ENCODE peak calls at places on chromosome 16, in four cellular contexts. One of them, this sample, is unnamed. For H3K4me1, the result is how much of the 10 kb centered on the place peaks cover.

GRCh38 chr16:83742520-83742919 is 65.3 kb upstream of the HSBP1 start:
- DNase-seq in HCT116: no peak
- DNase-seq in colonic mucosa: no peak
- DNase-seq in H9: no peak
- DNase-seq in this sample: no peak

GRCh38 chr16:20307240-20307671 is 20.1 kb downstream of the GP2 start:
- DNase-seq in HCT116: no peak
- DNase-seq in colonic mucosa: no peak
- DNase-seq in H9: no peak
- DNase-seq in this sample: no peak

GRCh38 chr16:57376313-57376818 is 4.1 kb downstream of the CX3CL1 start:
- DNase-seq in HCT116: no peak
- DNase-seq in colonic mucosa: no peak
- DNase-seq in H9: no peak
- DNase-seq in this sample: no peak

GRCh38 chr16:49434733-49435132 is 61.1 kb downstream of the C16orf78 start:
- DNase-seq in HCT116: no peak
- DNase-seq in colonic mucosa: no peak
- DNase-seq in H9: no peak
- DNase-seq in this sample: no peak

GRCh38 chr16:82197540-82198240 is 27.7 kb upstream of the MPHOSPH6 start:
- DNase-seq in HCT116: no peak
- DNase-seq in colonic mucosa: no peak
- DNase-seq in H9: no peak
- DNase-seq in this sample: no peak

GRCh38 chr16:10485698-10486382 is 94.6 kb downstream of the EMP2 start:
- DNase-seq in HCT116: no peak
- DNase-seq in colonic mucosa: no peak
- DNase-seq in H9: no peak
- DNase-seq in this sample: no peak

GRCh38 chr16:11706180-11706742 is 36.4 kb downstream of the TXNDC11 start:
- DNase-seq in HCT116: no peak
- DNase-seq in colonic mucosa: no peak
- DNase-seq in H9: no peak
- DNase-seq in this sample: no peak

GRCh38 chr16:88948781-88949490 is 28.1 kb downstream of the CBFA2T3 start:
- DNase-seq in HCT116: no peak
- DNase-seq in colonic mucosa: no peak
- DNase-seq in H9: no peak
- DNase-seq in this sample: no peak

GRCh38 chr16:22191966-22192260 is 14.2 kb upstream of the EEF2K start:
- DNase-seq in HCT116: no peak
- DNase-seq in colonic mucosa: no peak
- DNase-seq in H9: no peak
- DNase-seq in this sample: no peak

GRCh38 chr16:1334739-1335138 is 1.3 kb downstream of the BAIAP3 start:
- DNase-seq in HCT116: no peak
- DNase-seq in colonic mucosa: no peak
- DNase-seq in H9: no peak
- DNase-seq in this sample: no peak

GRCh38 chr16:74111583-74111982 is 185.0 kb upstream of the PSMD7 start:
- DNase-seq in HCT116: no peak
- DNase-seq in colonic mucosa: no peak
- DNase-seq in H9: no peak
- DNase-seq in this sample: no peak

GRCh38 chr16:23504076-23504452 is 6.2 kb downstream of the GGA2 start:
- DNase-seq in HCT116: no peak
- DNase-seq in colonic mucosa: no peak
- DNase-seq in H9: no peak
- DNase-seq in this sample: no peak

GRCh38 chr16:4172070-4172469 is 55.8 kb upstream of the ADCY9 start:
- DNase-seq in HCT116: no peak
- DNase-seq in colonic mucosa: no peak
- DNase-seq in H9: no peak
- DNase-seq in this sample: no peak

GRCh38 chr16:49588729-49589384 is 215.3 kb downstream of the C16orf78 start:
- DNase-seq in HCT116: no peak
- DNase-seq in colonic mucosa: no peak
- DNase-seq in H9: peak
- DNase-seq in this sample: peak

GRCh38 chr16:12658506-12658905 is 145.2 kb downstream of the CPPED1 start:
- DNase-seq in HCT116: no peak
- DNase-seq in colonic mucosa: no peak
- DNase-seq in H9: no peak
- DNase-seq in this sample: no peak

GRCh38 chr16:65888201-65888600 is 478.3 kb upstream of the CDH5 start:
- DNase-seq in HCT116: no peak
- DNase-seq in colonic mucosa: no peak
- DNase-seq in H9: no peak
- DNase-seq in this sample: no peak

GRCh38 chr16:80994451-80994850 is 12.2 kb downstream of the CMC2 start:
- DNase-seq in HCT116: no peak
- DNase-seq in colonic mucosa: no peak
- DNase-seq in H9: no peak
- DNase-seq in this sample: no peak

GRCh38 chr16:22092143-22092933 is at the start of gene VWA3A:
- DNase-seq in HCT116: no peak
- DNase-seq in colonic mucosa: no peak
- DNase-seq in H9: peak
- DNase-seq in this sample: no peak

GRCh38 chr16:90048737-90049330 is 28.3 kb downstream of the PRDM7 start:
- DNase-seq in HCT116: no peak
- DNase-seq in colonic mucosa: no peak
- DNase-seq in H9: no peak
- DNase-seq in this sample: no peak

GRCh38 chr16:645852-646678 is 3.1 kb upstream of the WDR90 start:
- DNase-seq in HCT116: no peak
- DNase-seq in colonic mucosa: no peak
- DNase-seq in H9: no peak
- DNase-seq in this sample: no peak

GRCh38 chr16:17154981-17155380 is 315.8 kb downstream of the XYLT1 start:
- DNase-seq in HCT116: no peak
- DNase-seq in colonic mucosa: no peak
- DNase-seq in H9: no peak
- DNase-seq in this sample: no peak

GRCh38 chr16:70746040-70746707 is 54.8 kb downstream of the VAC14 start:
- DNase-seq in HCT116: peak
- DNase-seq in colonic mucosa: peak
- DNase-seq in H9: no peak
- DNase-seq in this sample: no peak

GRCh38 chr16:1078579-1079021 is 6.1 kb downstream of the SSTR5 start:
- DNase-seq in HCT116: no peak
- DNase-seq in colonic mucosa: peak
- DNase-seq in H9: no peak
- DNase-seq in this sample: no peak

GRCh38 chr16:10368984-10369551 is 16.8 kb upstream of the ATF7IP2 start:
- DNase-seq in HCT116: no peak
- DNase-seq in colonic mucosa: no peak
- DNase-seq in H9: peak
- DNase-seq in this sample: no peak

GRCh38 chr16:57501492-57501891 is 15.2 kb upstream of the DOK4 start:
- DNase-seq in HCT116: no peak
- DNase-seq in colonic mucosa: no peak
- DNase-seq in H9: no peak
- DNase-seq in this sample: no peak

GRCh38 chr16:83301966-83302365 is 505.8 kb upstream of the HSBP1 start:
- DNase-seq in HCT116: no peak
- DNase-seq in colonic mucosa: no peak
- DNase-seq in H9: no peak
- DNase-seq in this sample: no peak

GRCh38 chr16:546909-547770 is 13.1 kb upstream of the PRR35 start:
- DNase-seq in HCT116: no peak
- DNase-seq in colonic mucosa: peak
- DNase-seq in H9: peak
- DNase-seq in this sample: no peak

GRCh38 chr16:81366316-81366932 is 51.7 kb downstream of the GAN start:
- DNase-seq in HCT116: peak
- DNase-seq in colonic mucosa: no peak
- DNase-seq in H9: no peak
- DNase-seq in this sample: peak

GRCh38 chr16:83689385-83689831 is 118.4 kb upstream of the HSBP1 start:
- DNase-seq in HCT116: no peak
- DNase-seq in colonic mucosa: no peak
- DNase-seq in H9: no peak
- DNase-seq in this sample: no peak

GRCh38 chr16:83552193-83552592 is 255.6 kb upstream of the HSBP1 start:
- DNase-seq in HCT116: no peak
- DNase-seq in colonic mucosa: no peak
- DNase-seq in H9: no peak
- DNase-seq in this sample: no peak

GRCh38 chr16:2156849-2157224 is 1.3 kb downstream of the TRAF7 start:
- DNase-seq in HCT116: no peak
- DNase-seq in colonic mucosa: no peak
- DNase-seq in H9: no peak
- DNase-seq in this sample: no peak

GRCh38 chr16:27291722-27292240 is 22.0 kb upstream of the IL4R start:
- DNase-seq in HCT116: no peak
- DNase-seq in colonic mucosa: no peak
- DNase-seq in H9: no peak
- DNase-seq in this sample: no peak

GRCh38 chr16:27289669-27290068 is 21.1 kb upstream of the NSMCE1 start:
- DNase-seq in HCT116: no peak
- DNase-seq in colonic mucosa: no peak
- DNase-seq in H9: no peak
- DNase-seq in this sample: no peak

GRCh38 chr16:27291106-27291505 is 22.5 kb upstream of the NSMCE1 start:
- DNase-seq in HCT116: no peak
- DNase-seq in colonic mucosa: no peak
- DNase-seq in H9: no peak
- DNase-seq in this sample: no peak

GRCh38 chr16:27287887-27288286 is 19.3 kb upstream of the NSMCE1 start:
- DNase-seq in HCT116: no peak
- DNase-seq in colonic mucosa: no peak
- DNase-seq in H9: no peak
- DNase-seq in this sample: no peak

DNA sequence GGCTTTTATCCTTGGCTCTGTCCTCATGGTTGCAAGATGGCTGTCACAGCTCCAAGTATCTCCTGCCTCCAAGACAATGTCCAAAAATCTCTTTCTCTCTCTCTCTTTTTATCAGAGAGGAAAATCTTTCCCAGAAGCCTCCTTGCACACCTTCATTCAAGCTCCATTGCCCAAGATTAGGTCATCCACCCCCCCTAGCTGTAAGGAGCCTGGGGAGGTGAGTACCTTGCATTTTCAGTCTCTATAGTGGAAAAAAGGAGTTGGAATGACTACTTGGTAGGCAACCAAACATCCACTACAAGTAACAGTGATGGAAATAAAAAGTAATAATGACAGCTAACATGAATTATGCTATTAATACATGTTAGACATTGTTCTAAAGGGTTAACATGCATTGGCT is 22.0 kb upstream of the NSMCE1 start:
- DNase-seq in HCT116: no peak
- DNase-seq in colonic mucosa: no peak
- DNase-seq in H9: no peak
- DNase-seq in this sample: no peak
- H3K9ac ChIP-seq in HCT116: no peak
- H3K9ac ChIP-seq in colonic mucosa: no peak
- H3K9ac ChIP-seq in H9: no peak
- H3K9ac ChIP-seq in this sample: no peak

DNA sequence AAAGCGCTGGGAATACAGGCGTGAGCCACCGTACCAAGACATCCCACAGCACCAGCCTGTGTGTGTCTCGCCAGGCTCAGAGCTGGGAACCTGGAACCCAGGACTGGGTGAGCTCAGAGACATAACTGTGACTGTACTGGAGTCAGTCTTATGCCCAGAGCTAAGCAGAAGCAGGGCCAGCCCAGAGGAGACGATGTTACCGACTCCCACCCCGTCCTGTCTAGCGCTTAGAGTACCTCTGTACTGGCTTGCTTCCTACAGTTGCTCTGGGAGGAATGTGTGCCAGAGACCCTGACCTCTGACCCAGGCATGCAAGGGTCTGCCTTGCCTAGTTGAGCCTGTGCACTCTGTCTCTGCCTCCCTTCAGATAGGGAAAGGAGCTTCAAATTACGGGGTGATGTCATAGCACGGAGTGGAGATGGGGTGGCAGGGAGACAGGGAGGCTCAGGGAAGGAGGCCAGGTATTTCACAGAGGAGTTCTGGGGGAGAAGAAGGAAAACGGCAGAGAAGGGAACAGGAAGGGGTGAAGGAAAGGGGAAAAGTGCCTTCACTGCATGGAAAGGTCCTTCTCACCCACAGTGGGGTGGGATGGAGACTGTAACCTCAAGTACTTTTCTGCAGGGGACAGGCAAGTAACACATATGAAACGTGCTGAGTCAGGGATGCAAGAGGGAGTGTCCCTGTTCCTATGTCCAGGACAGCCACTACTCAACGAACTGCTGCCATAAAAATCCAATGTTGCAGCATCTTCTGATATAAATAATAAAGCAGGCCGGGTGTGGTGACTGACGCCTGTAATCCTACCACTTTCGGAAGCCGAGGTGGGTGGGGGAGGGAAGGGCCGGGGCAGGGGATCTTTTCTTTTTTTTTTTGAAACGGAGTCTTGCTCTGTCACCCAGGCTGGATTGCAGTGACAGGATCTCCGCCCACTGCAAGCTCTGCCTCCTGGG is 5.8 kb upstream of the ARMC5 start:
- DNase-seq in HCT116: no peak
- DNase-seq in colonic mucosa: no peak
- DNase-seq in H9: peak
- DNase-seq in this sample: no peak
- H3K4me1 ChIP-seq in HCT116: under half
- H3K4me1 ChIP-seq in colonic mucosa: under half
- H3K4me1 ChIP-seq in H9: under half
- H3K4me1 ChIP-seq in this sample: under half

DNA sequence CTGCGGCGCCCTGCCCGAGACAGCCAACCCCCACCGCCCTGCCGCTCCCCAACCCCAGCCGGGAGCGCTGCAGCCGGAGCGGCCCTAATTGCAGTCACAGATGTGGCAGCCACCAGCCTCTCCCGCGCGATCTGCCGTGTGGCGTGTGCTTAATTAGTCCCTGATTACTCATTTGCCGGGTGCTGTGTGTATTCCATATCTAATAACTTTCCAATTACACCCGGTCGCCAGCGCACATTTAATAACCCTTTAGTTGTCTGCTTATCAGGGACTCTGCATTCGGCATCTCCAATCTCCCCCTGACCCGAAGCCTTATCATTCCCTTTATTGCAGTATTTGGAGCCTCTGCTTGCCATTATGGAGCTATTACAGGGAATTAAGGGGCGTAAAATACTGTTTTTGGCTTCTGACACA is 236.7 kb upstream of the CIBAR2 start:
- DNase-seq in HCT116: no peak
- DNase-seq in colonic mucosa: no peak
- DNase-seq in H9: no peak
- DNase-seq in this sample: no peak
- H3K9ac ChIP-seq in HCT116: no peak
- H3K9ac ChIP-seq in colonic mucosa: no peak
- H3K9ac ChIP-seq in H9: no peak
- H3K9ac ChIP-seq in this sample: peak

DNA sequence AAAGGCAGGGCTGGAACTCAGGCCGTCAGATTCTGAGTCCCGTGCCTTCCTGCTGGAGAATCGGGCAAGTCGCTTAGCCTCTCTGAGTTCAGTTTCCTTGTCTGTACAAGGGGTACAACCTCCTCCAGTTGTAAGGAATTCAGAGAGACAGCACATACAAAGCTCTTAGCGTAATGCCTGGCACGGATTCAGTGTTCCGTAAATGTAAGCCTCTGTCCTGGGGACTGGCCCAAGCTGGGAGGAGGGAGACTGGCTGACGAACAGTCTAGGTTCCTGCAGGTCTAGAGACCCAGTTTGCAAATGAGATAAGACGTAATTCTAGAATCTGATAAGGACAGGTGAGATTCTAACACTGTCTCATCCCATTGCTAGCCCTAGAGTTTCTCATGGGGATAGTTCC is 9.9 kb downstream of the METTL22 start:
- DNase-seq in HCT116: no peak
- DNase-seq in colonic mucosa: no peak
- DNase-seq in H9: no peak
- DNase-seq in this sample: no peak
- H3K4me1 ChIP-seq in HCT116: under half
- H3K4me1 ChIP-seq in colonic mucosa: under half
- H3K4me1 ChIP-seq in H9: under half
- H3K4me1 ChIP-seq in this sample: under half